ENCODE peak calls at places on chromosome 20, in six cellular contexts. F is HepG2, C is H1, Q is GM12878, H is SK-N-SH, I is GM12892. G is an unnamed sample.

GRCh38 chr20:20065366-20065765 is 13.0 kb downstream of the CFAP61 start:
- DNase-seq in F (no peak), C (no peak), Q (no peak), H (no peak), I (no peak), G (no peak)

GRCh38 chr20:37378420-37378784 is 32.5 kb downstream of the SRC start:
- DNase-seq in F (no peak), C (no peak), Q (no peak), H (no peak), I (no peak), G (no peak)

GRCh38 chr20:42567409-42567808 is 622.3 kb downstream of the PTPRT start:
- DNase-seq in F (no peak), C (no peak), Q (no peak), H (no peak), I (no peak), G (no peak)

GRCh38 chr20:22371843-22372242 is 212.5 kb downstream of the FOXA2 start:
- DNase-seq in F (no peak), C (no peak), Q (peak), H (no peak), I (no peak), G (peak)

GRCh38 chr20:58855506-58856314 is 3.2 kb downstream of the GNAS start:
- DNase-seq in F (no peak), C (no peak), Q (no peak), H (no peak), I (no peak), G (no peak)

GRCh38 chr20:8964944-8965562 is 103.8 kb upstream of the PLCB4 start:
- DNase-seq in F (no peak), C (no peak), Q (no peak), H (no peak), I (no peak), G (no peak)

GRCh38 chr20:59032713-59033059 is 551 bp upstream of the ATP5F1E start:
- DNase-seq in F (peak), C (no peak), Q (no peak), H (peak), I (no peak), G (no peak)

GRCh38 chr20:60921021-60921622 is 330.9 kb upstream of the CDH4 start:
- DNase-seq in F (peak), C (no peak), Q (no peak), H (no peak), I (no peak), G (no peak)

GRCh38 chr20:41587956-41588355 is 30.2 kb downstream of the CHD6 start:
- DNase-seq in F (no peak), C (no peak), Q (no peak), H (no peak), I (no peak), G (no peak)

GRCh38 chr20:13142143-13142542 is 78.9 kb upstream of the ISM1 start:
- DNase-seq in F (peak), C (no peak), Q (no peak), H (no peak), I (no peak), G (no peak)

GRCh38 chr20:50172347-50173013 is 18.1 kb upstream of the CEBPB start:
- DNase-seq in F (peak), C (peak), Q (no peak), H (no peak), I (no peak), G (no peak)

GRCh38 chr20:2130668-2131067 is 29.0 kb downstream of the STK35 start:
- DNase-seq in F (no peak), C (no peak), Q (no peak), H (no peak), I (no peak), G (no peak)

GRCh38 chr20:21175433-21175832 is 49.6 kb downstream of the KIZ start:
- DNase-seq in F (peak), C (no peak), Q (no peak), H (no peak), I (no peak), G (no peak)

DNA sequence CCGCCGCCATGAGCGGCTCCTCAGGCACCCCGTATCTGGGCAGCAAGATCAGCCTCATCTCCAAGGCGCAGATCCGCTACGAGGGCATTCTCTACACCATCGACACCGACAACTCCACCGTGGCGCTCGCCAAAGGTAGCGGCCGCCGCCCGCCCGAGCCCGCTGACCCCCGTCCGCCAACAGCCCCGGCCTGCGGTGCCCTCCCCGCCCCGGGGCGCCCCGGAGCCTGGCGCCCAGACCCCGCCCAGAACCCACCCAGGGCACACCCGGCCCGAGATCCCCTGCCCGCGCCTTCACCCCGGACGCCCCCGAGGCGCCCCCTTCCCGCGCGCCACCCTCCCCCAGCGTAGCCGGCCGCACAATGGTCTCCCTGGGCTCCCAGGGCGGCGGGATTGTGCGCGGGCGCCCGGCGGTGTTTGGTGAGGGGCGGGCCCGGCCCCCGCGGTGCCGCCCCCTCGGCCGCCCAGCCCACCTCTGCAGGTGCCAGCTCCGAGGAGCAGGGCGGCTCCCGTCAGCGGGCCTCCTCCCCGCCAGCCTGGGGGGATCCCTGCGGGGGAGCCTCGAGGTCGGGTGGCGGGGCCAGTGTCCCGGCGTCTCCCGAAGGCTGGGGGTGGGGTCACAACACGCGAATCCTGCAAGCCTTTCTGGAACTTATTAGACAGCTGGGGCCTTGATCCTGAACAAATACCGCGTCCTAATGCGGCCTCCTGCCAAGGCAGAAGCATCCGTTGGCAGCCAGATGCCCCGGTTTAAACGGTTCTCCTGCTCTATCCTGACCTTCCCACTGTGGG is 579 bp downstream of the LSM14B start:
- DNase-seq in F (no peak), C (no peak), Q (no peak), H (peak), I (peak), G (peak)
- TF ChIP-seq TAF1 in F (peak), C (no peak), Q (no peak), H (no peak), I (no peak), G (no peak)

GRCh38 chr20:23946206-23946605 is 42.4 kb downstream of the GGTLC1 start:
- DNase-seq in F (no peak), C (no peak), Q (no peak), H (no peak), I (no peak), G (no peak)
- TF ChIP-seq TAF1 in F (no peak), C (no peak), Q (no peak), H (no peak), I (no peak), G (no peak)

DNA sequence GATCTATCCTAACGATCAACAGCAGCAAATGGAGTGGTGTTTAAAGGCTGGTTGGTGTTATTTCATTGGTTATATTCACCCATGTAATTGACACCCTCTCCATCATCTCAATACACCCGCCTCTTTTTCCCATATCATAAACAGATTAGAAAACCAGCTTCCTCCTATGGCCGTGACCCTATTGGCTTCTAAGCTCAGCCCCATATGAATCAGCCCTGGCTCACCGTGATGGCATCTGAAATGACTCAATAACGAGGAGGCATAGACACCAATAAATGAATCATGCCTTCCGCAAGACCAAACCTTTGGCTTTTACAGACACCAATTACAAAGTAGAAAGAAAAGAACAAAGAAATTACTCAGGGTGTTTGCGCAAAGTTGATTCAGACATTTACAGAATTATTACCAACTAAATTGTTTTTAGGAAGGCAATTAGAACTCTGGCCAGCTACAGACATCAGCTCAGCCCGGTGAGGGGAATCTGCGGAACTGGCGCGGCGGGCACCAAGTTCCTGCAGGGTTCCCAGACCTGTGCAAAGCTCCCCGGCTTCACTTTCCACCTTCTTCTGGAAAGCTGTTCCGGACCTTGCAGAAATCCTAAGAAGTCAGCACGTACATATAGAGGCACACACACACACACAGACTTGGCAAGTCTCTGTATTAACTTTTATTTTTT is 11.5 kb downstream of the PMEPA1 start:
- DNase-seq in F (peak), C (no peak), Q (no peak), H (peak), I (no peak), G (no peak)
- TF ChIP-seq TAF1 in F (no peak), C (no peak), Q (no peak), H (no peak), I (no peak), G (no peak)

GRCh38 chr20:61933481-61933950 is 132.2 kb downstream of the TAF4 start:
- DNase-seq in F (no peak), C (no peak), Q (no peak), H (no peak), I (no peak), G (no peak)
- TF ChIP-seq TAF1 in F (no peak), C (no peak), Q (no peak), H (no peak), I (no peak), G (no peak)

GRCh38 chr20:63126876-63127699 is 88.8 kb downstream of the YTHDF1 start:
- DNase-seq in F (no peak), C (no peak), Q (no peak), H (no peak), I (no peak), G (no peak)
- TF ChIP-seq TAF1 in F (no peak), C (no peak), Q (no peak), H (no peak), I (no peak), G (no peak)

GRCh38 chr20:46324960-46325703 is 16.8 kb upstream of the CDH22 start:
- DNase-seq in F (peak), C (no peak), Q (no peak), H (peak), I (no peak), G (no peak)
- TF ChIP-seq TAF1 in F (no peak), C (no peak), Q (no peak), H (no peak), I (no peak), G (no peak)

GRCh38 chr20:35718972-35719635 is 19.9 kb downstream of the ROMO1 start:
- DNase-seq in F (no peak), C (no peak), Q (no peak), H (no peak), I (no peak), G (no peak)
- TF ChIP-seq TAF1 in F (no peak), C (no peak), Q (no peak), H (no peak), I (no peak), G (no peak)

GRCh38 chr20:25250508-25250907 is 2.6 kb downstream of the PYGB start:
- DNase-seq in F (no peak), C (no peak), Q (no peak), H (no peak), I (no peak), G (no peak)

GRCh38 chr20:25249198-25249931 is 1.5 kb downstream of the PYGB start:
- DNase-seq in F (no peak), C (no peak), Q (no peak), H (peak), I (no peak), G (no peak)

GRCh38 chr20:25247100-25247665 is 702 bp upstream of the PYGB start:
- DNase-seq in F (peak), C (no peak), Q (no peak), H (peak), I (no peak), G (no peak)

GRCh38 chr20:25247666-25248500 is at the start of gene PYGB:
- DNase-seq in F (peak), C (peak), Q (peak), H (peak), I (peak), G (peak)

DNA sequence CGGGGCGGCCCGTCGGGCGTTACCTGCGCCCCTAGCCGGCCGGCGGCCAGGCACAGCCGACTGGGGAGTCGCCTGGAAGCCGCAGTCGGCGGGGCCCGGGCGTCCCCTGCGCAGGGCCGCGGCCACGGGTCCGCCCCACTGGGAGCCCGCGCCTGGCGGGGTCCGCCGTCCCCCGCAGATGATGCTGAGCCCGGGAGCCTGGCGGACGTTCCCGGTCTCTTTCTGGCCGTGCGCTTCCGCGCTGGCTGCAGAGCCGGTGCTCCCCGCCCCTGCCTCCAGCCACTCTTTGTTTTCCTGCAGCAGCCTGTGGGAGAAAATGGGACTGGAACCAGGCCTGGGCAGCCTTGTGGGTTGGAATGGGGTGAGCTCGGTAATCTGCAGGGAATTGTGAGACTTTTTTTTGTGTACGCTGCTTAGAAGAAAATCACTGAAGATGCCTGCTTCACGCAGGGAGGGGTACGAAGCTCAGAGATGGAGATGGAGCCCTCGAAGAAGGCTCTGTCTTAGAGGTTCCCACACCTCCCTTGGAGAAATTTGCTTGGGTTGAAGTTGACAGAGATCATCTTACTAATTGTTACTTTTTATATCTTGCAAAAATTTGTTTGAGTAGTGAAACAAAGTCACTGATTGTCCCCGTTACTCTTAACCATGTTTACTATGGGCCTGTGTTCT is 752 bp downstream of the PYGB start:
- DNase-seq in F (no peak), C (no peak), Q (no peak), H (peak), I (peak), G (peak)
- TF ChIP-seq TAF1 in F (no peak), C (no peak), Q (no peak), H (no peak), I (no peak), G (no peak)

GRCh38 chr20:44291754-44292153 is 19.2 kb downstream of the FITM2 start:
- DNase-seq in F (no peak), C (no peak), Q (no peak), H (no peak), I (no peak), G (no peak)

GRCh38 chr20:44301285-44301684 is 9.7 kb downstream of the FITM2 start:
- DNase-seq in F (no peak), C (no peak), Q (no peak), H (no peak), I (no peak), G (no peak)

GRCh38 chr20:44302026-44302669 is 8.9 kb downstream of the FITM2 start:
- DNase-seq in F (peak), C (no peak), Q (no peak), H (no peak), I (no peak), G (no peak)

GRCh38 chr20:44295995-44296394 is 15.0 kb downstream of the FITM2 start:
- DNase-seq in F (no peak), C (no peak), Q (no peak), H (no peak), I (no peak), G (no peak)

GRCh38 chr20:44297721-44298120 is 13.3 kb downstream of the FITM2 start:
- DNase-seq in F (no peak), C (no peak), Q (no peak), H (no peak), I (no peak), G (no peak)
- TF ChIP-seq TAF1 in F (no peak), C (no peak), Q (no peak), H (no peak), I (no peak), G (no peak)

DNA sequence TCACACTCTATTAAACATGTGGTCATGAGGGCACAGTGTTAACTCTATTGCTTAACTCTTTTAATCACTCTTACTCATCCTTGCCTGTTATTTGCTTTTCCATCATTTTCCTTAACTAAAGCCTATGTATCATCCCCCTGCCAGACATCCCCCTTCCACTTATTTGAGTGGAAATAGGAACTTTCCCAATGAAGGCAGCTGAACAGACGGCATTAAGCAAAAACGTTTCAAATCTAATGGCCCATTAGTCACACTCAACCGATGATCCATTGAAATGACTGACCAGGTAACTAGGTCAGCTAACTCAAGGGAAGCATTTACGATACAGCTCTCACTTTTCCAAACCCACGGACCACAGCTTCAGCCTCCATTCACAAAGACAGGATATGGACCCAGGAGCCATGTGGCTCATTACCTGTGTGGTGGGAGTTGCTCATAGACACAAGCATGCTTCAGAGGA is 89.2 kb downstream of the HAO1 start:
- DNase-seq in F (no peak), C (no peak), Q (no peak), H (no peak), I (no peak), G (no peak)
- TF ChIP-seq TAF1 in F (no peak), C (no peak), Q (no peak), H (no peak), I (no peak), G (no peak)